ENCODE peak calls at places on chromosome 19, in nine cellular contexts. Y, T, H, I, W, D, J, Z and M are unnamed samples.

GRCh38 chr19:14830702-14831101 is 4.3 kb downstream of the OR7A5 start:
- DNase-seq in Y (no peak), T (no peak), H (no peak), I (no peak), W (no peak), D (no peak), J (peak), Z (no peak), M (no peak)

GRCh38 chr19:17473041-17473440 is 2.7 kb downstream of the SLC27A1 start:
- DNase-seq in Y (no peak), T (no peak), H (no peak), I (no peak), W (no peak), D (peak), J (peak), Z (no peak), M (no peak)

GRCh38 chr19:46466536-46467199 is 4.7 kb downstream of the PNMA8A start:
- DNase-seq in Y (peak), T (no peak), H (no peak), I (no peak), W (no peak), D (peak), J (peak), Z (no peak), M (no peak)

GRCh38 chr19:49396738-49397505 is 8.9 kb downstream of the KASH5 start:
- DNase-seq in Y (no peak), T (no peak), H (no peak), I (no peak), W (no peak), D (no peak), J (no peak), Z (no peak), M (no peak)

GRCh38 chr19:2261438-2262172 is 5.4 kb upstream of the JSRP1 start:
- DNase-seq in Y (no peak), T (no peak), H (peak), I (no peak), W (peak), D (no peak), J (peak), Z (peak), M (no peak)

GRCh38 chr19:18317998-18318800 is 4.7 kb downstream of the LSM4 start:
- DNase-seq in Y (no peak), T (no peak), H (peak), I (no peak), W (no peak), D (no peak), J (no peak), Z (no peak), M (peak)

GRCh38 chr19:35388277-35389054 is 17.6 kb downstream of the GPR42 start:
- DNase-seq in Y (no peak), T (no peak), H (no peak), I (no peak), W (no peak), D (no peak), J (no peak), Z (no peak), M (no peak)

GRCh38 chr19:18379803-18380747 is 5.9 kb upstream of the GDF15 start:
- DNase-seq in Y (peak), T (no peak), H (peak), I (peak), W (no peak), D (peak), J (peak), Z (no peak), M (no peak)

GRCh38 chr19:44003461-44004134 is 841 bp downstream of the ZNF230 start:
- DNase-seq in Y (no peak), T (peak), H (peak), I (no peak), W (no peak), D (no peak), J (peak), Z (no peak), M (no peak)

GRCh38 chr19:17041994-17042393 is 15.4 kb upstream of the CPAMD8 start:
- DNase-seq in Y (no peak), T (no peak), H (peak), I (no peak), W (no peak), D (peak), J (peak), Z (no peak), M (no peak)

GRCh38 chr19:45091031-45091918 is 1.7 kb upstream of the PPP1R37 start:
- DNase-seq in Y (peak), T (peak), H (peak), I (peak), W (peak), D (peak), J (peak), Z (peak), M (peak)

GRCh38 chr19:4301590-4302237 is 475 bp downstream of the TMIGD2 start:
- DNase-seq in Y (no peak), T (no peak), H (no peak), I (no peak), W (no peak), D (no peak), J (no peak), Z (no peak), M (no peak)

GRCh38 chr19:48175578-48175977 is 5.1 kb downstream of the ZSWIM9 start:
- DNase-seq in Y (no peak), T (no peak), H (no peak), I (no peak), W (no peak), D (no peak), J (no peak), Z (no peak), M (no peak)

GRCh38 chr19:42198676-42199439 is 18.6 kb downstream of the DEDD2 start:
- DNase-seq in Y (no peak), T (no peak), H (peak), I (no peak), W (no peak), D (no peak), J (no peak), Z (no peak), M (no peak)

GRCh38 chr19:35889370-35890112 is 10.8 kb downstream of the NFKBID start:
- DNase-seq in Y (no peak), T (no peak), H (no peak), I (no peak), W (peak), D (no peak), J (no peak), Z (no peak), M (no peak)

GRCh38 chr19:45766919-45767346 is 2.1 kb downstream of the SIX5 start:
- DNase-seq in Y (no peak), T (peak), H (no peak), I (no peak), W (no peak), D (no peak), J (no peak), Z (no peak), M (no peak)

GRCh38 chr19:1113986-1114483 is 10.2 kb downstream of the GPX4 start:
- DNase-seq in Y (no peak), T (no peak), H (peak), I (no peak), W (no peak), D (no peak), J (no peak), Z (no peak), M (no peak)

GRCh38 chr19:1811942-1812425 is at the start of gene ATP8B3:
- DNase-seq in Y (no peak), T (no peak), H (peak), I (no peak), W (no peak), D (no peak), J (no peak), Z (no peak), M (no peak)

GRCh38 chr19:18863843-18864362 is 32.1 kb downstream of the CERS1 start:
- DNase-seq in Y (peak), T (no peak), H (no peak), I (no peak), W (no peak), D (no peak), J (no peak), Z (no peak), M (no peak)

GRCh38 chr19:49210108-49210900 is 52.7 kb downstream of the TRPM4 start:
- DNase-seq in Y (no peak), T (peak), H (peak), I (peak), W (peak), D (no peak), J (peak), Z (no peak), M (peak)

GRCh38 chr19:37551123-37551993 is 43.2 kb downstream of the ZNF571 start:
- DNase-seq in Y (no peak), T (no peak), H (peak), I (no peak), W (peak), D (no peak), J (peak), Z (no peak), M (peak)

GRCh38 chr19:10568444-10568825 is 344 bp downstream of the CDKN2D start:
- DNase-seq in Y (peak), T (no peak), H (peak), I (no peak), W (no peak), D (no peak), J (no peak), Z (no peak), M (no peak)

GRCh38 chr19:49912965-49913685 is 15.9 kb upstream of the ATF5 start:
- DNase-seq in Y (no peak), T (no peak), H (no peak), I (no peak), W (no peak), D (no peak), J (no peak), Z (no peak), M (no peak)

GRCh38 chr19:35194022-35194984 is 34.2 kb downstream of the FAM187B start:
- DNase-seq in Y (no peak), T (no peak), H (no peak), I (no peak), W (no peak), D (no peak), J (no peak), Z (no peak), M (no peak)

GRCh38 chr19:16076958-16077611 is 790 bp downstream of the TPM4 start:
- DNase-seq in Y (peak), T (peak), H (peak), I (no peak), W (peak), D (no peak), J (peak), Z (no peak), M (peak)

GRCh38 chr19:11473725-11474124 is 7.1 kb downstream of the ELAVL3 start:
- DNase-seq in Y (no peak), T (no peak), H (no peak), I (no peak), W (no peak), D (no peak), J (no peak), Z (no peak), M (no peak)

GRCh38 chr19:48858984-48859710 is 9.3 kb downstream of the PLEKHA4 start:
- DNase-seq in Y (no peak), T (no peak), H (peak), I (no peak), W (peak), D (no peak), J (no peak), Z (no peak), M (no peak)

GRCh38 chr19:6222884-6223283 is 56.9 kb downstream of the MLLT1 start:
- DNase-seq in Y (peak), T (no peak), H (no peak), I (no peak), W (no peak), D (no peak), J (no peak), Z (no peak), M (no peak)

GRCh38 chr19:22332924-22333323 is 46.7 kb downstream of the ZNF729 start:
- DNase-seq in Y (no peak), T (no peak), H (no peak), I (no peak), W (no peak), D (no peak), J (no peak), Z (no peak), M (no peak)

GRCh38 chr19:51417107-51417806 is at the start of gene SIGLEC10:
- DNase-seq in Y (peak), T (no peak), H (peak), I (no peak), W (no peak), D (no peak), J (peak), Z (no peak), M (no peak)

GRCh38 chr19:43767316-43767715 is 12.6 kb upstream of the SMG9 start:
- DNase-seq in Y (no peak), T (no peak), H (no peak), I (no peak), W (no peak), D (no peak), J (no peak), Z (no peak), M (no peak)

GRCh38 chr19:3184847-3185481 is 766 bp upstream of the NCLN start:
- DNase-seq in Y (peak), T (peak), H (no peak), I (no peak), W (peak), D (no peak), J (peak), Z (no peak), M (peak)

GRCh38 chr19:20423381-20424207 is 142.0 kb downstream of the ZNF737 start:
- DNase-seq in Y (peak), T (peak), H (peak), I (peak), W (peak), D (no peak), J (peak), Z (peak), M (peak)

GRCh38 chr19:9321338-9321737 is 2.6 kb upstream of the ZNF559 start:
- DNase-seq in Y (no peak), T (no peak), H (no peak), I (no peak), W (no peak), D (no peak), J (no peak), Z (no peak), M (no peak)

GRCh38 chr19:34662919-34663318 is 14.0 kb downstream of the SCGB2B2 start:
- DNase-seq in Y (no peak), T (no peak), H (no peak), I (no peak), W (peak), D (peak), J (peak), Z (no peak), M (peak)

GRCh38 chr19:43704002-43704705 is 11.7 kb upstream of the IRGC start:
- DNase-seq in Y (no peak), T (no peak), H (peak), I (no peak), W (no peak), D (no peak), J (no peak), Z (no peak), M (no peak)

GRCh38 chr19:10259162-10259905 is 7.3 kb downstream of the MRPL4 start:
- DNase-seq in Y (peak), T (peak), H (peak), I (peak), W (peak), D (peak), J (peak), Z (peak), M (peak)

GRCh38 chr19:46387713-46388130 is 25.6 kb downstream of the CCDC8 start:
- DNase-seq in Y (no peak), T (no peak), H (peak), I (no peak), W (no peak), D (no peak), J (no peak), Z (no peak), M (no peak)

DNA sequence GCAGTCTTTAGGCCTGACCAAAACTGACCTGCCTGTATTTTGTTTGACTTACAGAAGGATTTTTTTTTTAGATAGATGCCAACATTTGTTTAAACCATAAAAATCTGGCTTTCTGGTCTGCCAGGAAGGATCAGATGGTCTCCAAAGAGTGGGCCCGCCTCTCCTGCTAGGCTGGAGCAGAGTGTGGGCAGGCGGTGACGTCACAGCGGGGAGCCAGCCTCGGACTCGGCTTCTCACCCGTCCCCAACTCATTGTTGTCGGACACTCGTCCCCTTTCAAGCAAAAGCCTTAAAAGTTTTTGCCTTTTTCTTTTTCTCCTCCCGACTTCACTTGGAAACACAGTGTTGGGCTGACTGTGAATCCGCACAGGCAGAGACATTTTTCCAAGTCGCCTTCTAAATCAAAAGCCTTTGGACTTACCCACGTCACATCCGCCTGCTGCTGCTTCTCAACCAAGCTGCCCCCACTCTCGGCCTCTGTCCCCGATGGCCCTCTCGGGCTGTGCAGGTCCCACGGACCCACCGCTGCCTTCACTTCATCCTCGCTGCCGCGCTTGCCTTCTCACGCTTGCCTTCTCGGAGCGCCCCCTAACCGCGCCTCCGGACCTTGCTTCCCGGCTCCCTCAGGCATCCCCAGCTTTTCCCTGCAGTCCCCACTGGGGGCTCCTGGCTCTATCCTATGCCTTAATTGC is 4.1 kb upstream of the ZNF135 start:
- DNase-seq in Y (no peak), T (no peak), H (no peak), I (no peak), W (peak), D (no peak), J (peak), Z (no peak), M (no peak)
- TF ChIP-seq CTCF in Y (no peak), T (no peak), H (no peak), I (no peak), W (no peak), D (no peak), J (no peak), Z (no peak), M (no peak)

GRCh38 chr19:54882758-54883157 is 8.7 kb downstream of the FCAR start:
- DNase-seq in Y (no peak), T (no peak), H (no peak), I (no peak), W (no peak), D (no peak), J (no peak), Z (no peak), M (no peak)
- TF ChIP-seq CTCF in Y (no peak), T (no peak), H (no peak), I (no peak), W (no peak), D (no peak), J (no peak), Z (no peak), M (no peak)

DNA sequence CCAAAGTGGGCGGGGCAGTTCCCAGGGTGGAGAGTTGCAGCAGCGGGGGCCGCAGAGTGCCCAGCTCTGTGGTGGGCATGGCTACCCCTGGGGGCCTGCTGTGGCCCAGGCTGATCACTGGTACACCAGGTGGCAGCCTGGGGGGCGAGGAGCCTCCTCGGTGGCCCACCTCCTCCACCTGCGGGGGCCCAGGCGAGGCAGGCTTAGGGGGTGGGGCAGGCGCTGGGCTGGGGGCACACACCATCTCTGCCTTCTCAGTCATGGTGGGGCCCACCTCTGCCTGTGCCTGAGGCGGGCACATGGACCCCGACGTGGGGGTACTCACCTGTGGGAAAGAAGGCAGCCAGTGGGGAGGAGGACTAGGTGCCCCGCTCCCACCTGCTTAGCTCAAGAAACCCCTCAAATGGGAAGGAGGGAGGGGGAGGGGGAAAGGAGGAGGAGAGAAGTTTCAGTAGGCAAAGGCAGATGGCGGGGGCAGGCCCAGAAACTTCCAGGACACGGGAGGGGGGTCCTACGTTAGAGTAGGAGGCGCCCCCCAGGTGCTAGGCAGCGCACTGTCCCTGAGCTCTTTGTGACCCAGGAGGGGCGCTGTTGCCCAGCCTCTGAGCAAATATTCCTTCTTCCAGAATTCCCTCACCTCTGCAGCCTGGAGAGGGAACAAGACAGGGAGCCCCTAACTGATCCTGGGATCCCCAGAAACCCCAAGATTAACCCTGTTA is 1.6 kb downstream of the LYL1 start:
- DNase-seq in Y (no peak), T (no peak), H (no peak), I (no peak), W (no peak), D (no peak), J (no peak), Z (no peak), M (no peak)
- TF ChIP-seq CTCF in Y (peak), T (peak), H (no peak), I (peak), W (no peak), D (no peak), J (peak), Z (peak), M (peak)

DNA sequence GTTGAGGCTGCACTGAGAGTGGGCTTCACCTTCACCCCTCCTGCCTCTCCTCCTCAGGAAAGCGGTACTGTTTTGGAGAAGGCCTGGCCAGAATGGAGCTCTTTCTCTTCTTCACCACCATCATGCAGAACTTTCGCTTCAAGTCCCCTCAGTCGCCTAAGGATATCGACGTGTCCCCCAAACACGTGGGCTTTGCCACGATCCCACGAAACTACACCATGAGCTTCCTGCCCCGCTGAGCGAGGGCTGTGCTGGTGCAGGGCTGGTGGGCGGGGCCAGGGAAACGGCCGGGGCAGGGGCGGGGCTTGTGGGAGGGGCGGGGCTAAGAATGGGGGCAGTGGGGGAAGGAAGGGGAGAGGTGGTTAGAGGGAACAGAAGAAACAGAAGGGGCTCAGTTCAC is 7.5 kb downstream of the CYP2A13 start:
- DNase-seq in Y (no peak), T (no peak), H (no peak), I (no peak), W (no peak), D (no peak), J (no peak), Z (no peak), M (no peak)
- TF ChIP-seq CTCF in Y (no peak), T (no peak), H (no peak), I (no peak), W (no peak), D (no peak), J (no peak), Z (no peak), M (no peak)

GRCh38 chr19:54190942-54191670 is at the start of gene TSEN34:
- DNase-seq in Y (peak), T (peak), H (peak), I (peak), W (peak), D (no peak), J (peak), Z (peak), M (peak)

GRCh38 chr19:54190503-54190941 is 586 bp upstream of the TSEN34 start:
- DNase-seq in Y (peak), T (peak), H (peak), I (peak), W (peak), D (peak), J (peak), Z (peak), M (peak)

GRCh38 chr19:54188224-54188871 is 1.0 kb downstream of the MBOAT7 start:
- DNase-seq in Y (no peak), T (no peak), H (peak), I (no peak), W (no peak), D (no peak), J (peak), Z (no peak), M (no peak)

GRCh38 chr19:54189668-54190502 is 505 bp upstream of the MBOAT7 start:
- DNase-seq in Y (peak), T (peak), H (peak), I (peak), W (peak), D (peak), J (peak), Z (peak), M (peak)

GRCh38 chr19:54189020-54189667 is at the start of gene MBOAT7:
- DNase-seq in Y (no peak), T (peak), H (no peak), I (peak), W (no peak), D (no peak), J (no peak), Z (no peak), M (no peak)
- TF ChIP-seq CTCF in Y (peak), T (no peak), H (no peak), I (peak), W (no peak), D (no peak), J (peak), Z (peak), M (no peak)

GRCh38 chr19:53808710-53809125 is 15.4 kb downstream of the NLRP12 start:
- DNase-seq in Y (no peak), T (no peak), H (no peak), I (no peak), W (no peak), D (peak), J (peak), Z (no peak), M (peak)
- TF ChIP-seq CTCF in Y (no peak), T (peak), H (no peak), I (peak), W (no peak), D (peak), J (peak), Z (peak), M (peak)